ENCODE peak calls at places on chromosomes 7 and 10, in seven cellular contexts. E, M, J, B, U, C and R are unnamed samples.

GRCh38 chr7:130419652-130420051 is 21.2 kb downstream of the CEP41 start:
- DNase-seq in E (no peak), M (no peak), J (no peak), B (no peak), U (peak), C (no peak), R (no peak)

GRCh38 chr7:136654406-136654805 is 214.0 kb upstream of the CHRM2 start:
- DNase-seq in E (no peak), M (no peak), J (no peak), B (no peak), U (peak), C (no peak), R (no peak)

GRCh38 chr10:86536294-86536861 is 14.8 kb upstream of the WAPL start:
- DNase-seq in E (no peak), M (peak), J (no peak), B (no peak), U (no peak), C (no peak), R (no peak)

GRCh38 chr10:131811239-131812011 is 89.4 kb upstream of the PPP2R2D start:
- DNase-seq in E (no peak), M (no peak), J (no peak), B (peak), U (no peak), C (no peak), R (no peak)

GRCh38 chr10:122267849-122268737 is 3.0 kb upstream of the BTBD16 start:
- DNase-seq in E (no peak), M (peak), J (no peak), B (peak), U (peak), C (no peak), R (no peak)

GRCh38 chr7:5278781-5279180 is 4.0 kb upstream of the SLC29A4 start:
- DNase-seq in E (no peak), M (no peak), J (peak), B (no peak), U (no peak), C (no peak), R (no peak)

GRCh38 chr10:58590924-58591323 is 78.3 kb downstream of the BICC1 start:
- DNase-seq in E (no peak), M (no peak), J (no peak), B (no peak), U (no peak), C (no peak), R (no peak)

GRCh38 chr10:77564781-77565589 is 72.6 kb downstream of the KCNMA1 start:
- DNase-seq in E (peak), M (no peak), J (no peak), B (no peak), U (peak), C (no peak), R (no peak)

GRCh38 chr7:135769403-135769802 is 20.8 kb upstream of the FAM180A start:
- DNase-seq in E (no peak), M (no peak), J (no peak), B (no peak), U (no peak), C (no peak), R (no peak)